ENCODE peak calls at places on chromosomes 6 and 20, in six cellular contexts. O is NCI-H1694; S is mesendoderm; Q is T-helper 2 cell treated with Interferon-gamma antibody and Interleukin-4, amounts not matched to agents 5 μg/mL and 100 μg/mL, for 36 hours; A is MCF 10A; T is Calu3. Z is an unnamed sample.

GRCh38 chr6:28969129-28969528 is 36.0 kb downstream of the ZNF311 start:
- DNase-seq in O (no peak), A (no peak), S (peak; percentile 36), T (no peak), Q (no peak), Z (no peak)

GRCh38 chr6:112469306-112469705 is 122.2 kb downstream of the RFPL4B start:
- DNase-seq in S (no peak), Q (no peak), O (no peak), A (no peak), T (no peak), Z (peak; percentile 65)

GRCh38 chr6:108580645-108581044 is 19.9 kb downstream of the FOXO3 start:
- DNase-seq in T (no peak), S (no peak), Q (no peak), O (no peak), A (no peak), Z (no peak)

GRCh38 chr20:10665027-10665561 is 8.7 kb downstream of the JAG1 start:
- DNase-seq in T (no peak), O (no peak), S (no peak), Q (no peak), A (peak; percentile 71), Z (no peak)

GRCh38 chr20:20561841-20562240 is 150.6 kb downstream of the RALGAPA2 start:
- DNase-seq in T (no peak), A (no peak), Q (no peak), O (no peak), S (no peak), Z (no peak)

GRCh38 chr6:156720739-156721714 is 56.2 kb upstream of the ARID1B start:
- DNase-seq in S (peak; percentile 80), A (peak; percentile 81), O (no peak), Q (no peak), T (peak; percentile 22), Z (no peak)

GRCh38 chr6:15242937-15243614 is 2.8 kb upstream of the JARID2 start:
- DNase-seq in O (no peak), Q (no peak), A (no peak), S (peak; percentile 77), T (no peak), Z (no peak)

GRCh38 chr20:32988008-32988407 is 16.2 kb downstream of the SUN5 start:
- DNase-seq in Q (no peak), O (no peak), T (no peak), S (no peak), A (no peak), Z (no peak)

GRCh38 chr6:139927236-139927635 is 552.8 kb upstream of the CITED2 start:
- DNase-seq in S (no peak), T (no peak), O (no peak), Q (no peak), A (peak; percentile 51), Z (peak; percentile 33)

GRCh38 chr20:33846291-33846916 is 35.3 kb downstream of the CHMP4B start:
- DNase-seq in T (no peak), A (no peak), Q (no peak), O (no peak), S (no peak), Z (no peak)

GRCh38 chr6:25173951-25174474 is 105.2 kb upstream of the CARMIL1 start:
- DNase-seq in Q (no peak), A (peak; percentile 93), O (no peak), T (peak; percentile 83), S (peak; percentile 24), Z (peak; percentile 94)

GRCh38 chr6:55960344-55960743 is 85.0 kb upstream of the BMP5 start:
- DNase-seq in Q (no peak), O (no peak), T (no peak), S (no peak), A (no peak), Z (no peak)

GRCh38 chr6:811186-811585 is 118.2 kb upstream of the EXOC2 start:
- DNase-seq in S (no peak), T (no peak), A (no peak), Q (no peak), O (no peak), Z (no peak)

GRCh38 chr6:30151580-30151979 is 9.4 kb downstream of the TRIM10 start:
- DNase-seq in A (no peak), S (no peak), Q (no peak), T (no peak), O (no peak), Z (no peak)

GRCh38 chr20:60485012-60485760 is 527.0 kb downstream of the CDH26 start:
- DNase-seq in A (no peak), T (no peak), Q (no peak), O (no peak), S (peak; percentile 32), Z (no peak)

GRCh38 chr6:125986956-125987617 is 747 bp downstream of the TRMT11 start:
- DNase-seq in T (no peak), S (peak; percentile 57), Q (no peak), O (no peak), A (peak; percentile 49), Z (no peak)

GRCh38 chr6:111711476-111711875 is 105.8 kb upstream of the TRAF3IP2 start:
- DNase-seq in A (no peak), O (peak; percentile 92), S (no peak), T (no peak), Q (no peak), Z (peak; percentile 18)

GRCh38 chr6:98634569-98634968 is 199.8 kb upstream of the POU3F2 start:
- DNase-seq in Q (no peak), O (no peak), T (peak; percentile 30), A (no peak), S (peak; percentile 75), Z (no peak)

GRCh38 chr20:17107127-17107526 is 119.7 kb upstream of the PCSK2 start:
- DNase-seq in O (no peak), A (no peak), T (no peak), S (no peak), Q (no peak), Z (no peak)

GRCh38 chr6:43770417-43771209 is 602 bp downstream of the VEGFA start:
- DNase-seq in O (no peak), S (peak; percentile 75), Q (peak; percentile 41), A (peak; percentile 69), T (peak; percentile 81), Z (peak; percentile 59)

GRCh38 chr6:136593748-136594490 is 43.7 kb upstream of the MAP7 start:
- DNase-seq in S (peak; percentile 83), T (peak; percentile 71), A (peak; percentile 88), Q (peak; percentile 75), O (no peak), Z (peak; percentile 98)

GRCh38 chr20:22408521-22409402 is 175.6 kb downstream of the FOXA2 start:
- DNase-seq in A (no peak), Q (no peak), O (no peak), T (no peak), S (no peak), Z (peak; percentile 30)

GRCh38 chr6:84728602-84729001 is 35.8 kb downstream of the TBX18 start:
- DNase-seq in T (no peak), A (peak; percentile 54), O (peak; percentile 15), S (peak; percentile 55), Q (no peak), Z (peak; percentile 33)

GRCh38 chr6:157978021-157978783 is 3.5 kb upstream of the SYNJ2 start:
- DNase-seq in S (no peak), A (no peak), Q (no peak), T (no peak), O (no peak), Z (peak; percentile 33)

GRCh38 chr20:15278041-15278440 is 940.6 kb upstream of the FLRT3 start:
- DNase-seq in Q (no peak), O (no peak), S (no peak), T (no peak), A (no peak), Z (no peak)

GRCh38 chr6:24492475-24492874 is 2.3 kb upstream of the ALDH5A1 start:
- DNase-seq in S (peak; percentile 65), O (no peak), A (no peak), T (peak; percentile 63), Q (no peak), Z (no peak)

GRCh38 chr6:27839303-27840081 is 72.7 kb downstream of the OR2B2 start:
- DNase-seq in O (no peak), A (peak; percentile 92), T (peak; percentile 59), Q (no peak), S (peak; percentile 58), Z (peak; percentile 79)

GRCh38 chr6:22437665-22438064 is 131.7 kb upstream of the HDGFL1 start:
- DNase-seq in S (no peak), A (no peak), Q (no peak), O (no peak), T (no peak), Z (no peak)

GRCh38 chr20:51365670-51366069 is 176.8 kb downstream of the NFATC2 start:
- DNase-seq in S (peak; percentile 24), A (peak; percentile 55), T (no peak), Q (no peak), O (no peak), Z (peak; percentile 82)

GRCh38 chr6:33632603-33633039 is 11.5 kb downstream of the ITPR3 start:
- DNase-seq in S (peak; percentile 94), T (peak; percentile 82), Q (peak; percentile 44), O (no peak), A (peak; percentile 67), Z (peak; percentile 34)

GRCh38 chr6:137171824-137172733 is 1.4 kb downstream of the IL22RA2 start:
- DNase-seq in A (no peak), T (no peak), S (no peak), O (no peak), Q (no peak), Z (no peak)

GRCh38 chr6:43929511-43929910 is 159.5 kb downstream of the VEGFA start:
- DNase-seq in O (no peak), A (no peak), T (no peak), Q (no peak), S (no peak), Z (no peak)

GRCh38 chr20:36644032-36644712 is 1.8 kb downstream of the SLA2 start:
- DNase-seq in O (no peak), T (no peak), Q (peak; percentile 58), A (no peak), S (no peak), Z (no peak)

GRCh38 chr20:33933469-33933909 is 60.2 kb upstream of the RALY start:
- DNase-seq in T (peak; percentile 63), Q (peak; percentile 50), A (peak; percentile 79), S (peak; percentile 90), O (no peak), Z (peak; percentile 26)

GRCh38 chr20:49034070-49034732 is 11.9 kb upstream of the CSE1L start:
- DNase-seq in S (no peak), Q (no peak), T (no peak), A (no peak), O (no peak), Z (no peak)

Z was measured in NCI-H226.